ENCODE peak calls at places on chromosomes 11 and 22, in four cellular contexts. U, X, P and E are unnamed samples.

GRCh38 chr11:72319261-72319660 is 75.3 kb upstream of the PHOX2A start:
- DNase-seq in U (no peak), X (no peak), P (no peak), E (no peak)

GRCh38 chr11:18013790-18014507 is 1.1 kb upstream of the SERGEF start:
- DNase-seq in U (no peak), X (no peak), P (no peak), E (no peak)

GRCh38 chr11:77519847-77520246 is 46.0 kb upstream of the PAK1 start:
- DNase-seq in U (no peak), X (no peak), P (no peak), E (no peak)

GRCh38 chr11:8739309-8739793 is 56.8 kb downstream of the RPL27A start:
- DNase-seq in U (no peak), X (no peak), P (no peak), E (no peak)

GRCh38 chr22:48343461-48343860 is 1484.2 kb downstream of the BRD1 start:
- DNase-seq in U (no peak), X (no peak), P (no peak), E (no peak)

GRCh38 chr11:129703846-129704245 is 111.8 kb upstream of the TMEM45B start:
- DNase-seq in U (no peak), X (no peak), P (no peak), E (no peak)

GRCh38 chr11:32809313-32809712 is 14.9 kb upstream of the CCDC73 start:
- DNase-seq in U (peak; percentile 43), X (peak; percentile 83), P (peak; percentile 79), E (peak; percentile 12)

GRCh38 chr22:27397948-27398330 is 403.6 kb downstream of the MN1 start:
- DNase-seq in U (no peak), X (no peak), P (no peak), E (no peak)

GRCh38 chr11:67316882-67317364 is 13.6 kb downstream of the SSH3 start:
- DNase-seq in U (peak; percentile 48), X (no peak), P (no peak), E (no peak)

GRCh38 chr22:40609216-40609615 is 27.3 kb downstream of the MRTFA start:
- DNase-seq in U (no peak), X (no peak), P (no peak), E (no peak)

GRCh38 chr11:80024119-80024518 is 583.3 kb upstream of the TENM4 start:
- DNase-seq in U (no peak), X (no peak), P (no peak), E (no peak)

GRCh38 chr11:495537-495931 is 11.5 kb downstream of the RNH1 start:
- DNase-seq in U (no peak), X (no peak), P (no peak), E (no peak)

GRCh38 chr11:19087658-19088057 is 27.1 kb upstream of the MRGPRX2 start:
- DNase-seq in U (peak; percentile 7), X (no peak), P (no peak), E (no peak)

GRCh38 chr22:43166132-43166930 is 15.0 kb downstream of the TSPO start:
- DNase-seq in U (no peak), X (no peak), P (no peak), E (no peak)

GRCh38 chr11:67572747-67573419 is 10.7 kb upstream of the GSTP1 start:
- DNase-seq in U (peak; percentile 22), X (no peak), P (peak; percentile 78), E (no peak)

GRCh38 chr11:66264893-66265292 is 3.5 kb upstream of the RAB1B start:
- DNase-seq in U (no peak), X (peak; percentile 33), P (peak; percentile 80), E (no peak)

GRCh38 chr22:44823396-44823795 is 71.0 kb downstream of the ARHGAP8 start:
- DNase-seq in U (no peak), X (no peak), P (peak; percentile 30), E (no peak)

GRCh38 chr22:31838917-31839316 is 85.1 kb downstream of the DEPDC5 start:
- DNase-seq in U (no peak), X (no peak), P (no peak), E (no peak)

GRCh38 chr22:22576989-22577427 is 17.9 kb upstream of the PRAME start:
- DNase-seq in U (no peak), X (no peak), P (no peak), E (no peak)

GRCh38 chr11:95461858-95462257 is 230.9 kb upstream of the SESN3 start:
- DNase-seq in U (no peak), X (no peak), P (no peak), E (no peak)

GRCh38 chr11:29816359-29816758 is 200.5 kb downstream of the KCNA4 start:
- DNase-seq in U (no peak), X (no peak), P (no peak), E (no peak)

GRCh38 chr22:21443735-21444421 is 23.3 kb upstream of the TMEM191C start:
- DNase-seq in U (no peak), X (no peak), P (peak; percentile 66), E (peak; percentile 0)

GRCh38 chr22:20567993-20568417 is 60.6 kb downstream of the MED15 start:
- DNase-seq in U (no peak), X (no peak), P (peak; percentile 53), E (no peak)

GRCh38 chr11:3194016-3194816 is 24.4 kb downstream of the MRGPRG start:
- DNase-seq in U (no peak), X (no peak), P (no peak), E (no peak)